ENCODE peak calls at places on chromosomes 5 and 9, in six cellular contexts. R is G401; M is activated T-helper 1 cell treated with anti-CD3 and anti-CD28 coated beads, Interleukin-2, amount 50 U/mL, for 16 hours; Q is CD8-positive, alpha-beta memory T cell; P is lung microvascular endothelial cell; L is kidney. Y is an unnamed sample.

GRCh38 chr5:55338810-55339243 is 31.0 kb downstream of the MTREX start:
- DNase-seq in R (peak), M (no peak), Q (no peak), P (peak), L (no peak), Y (no peak)

GRCh38 chr5:58325950-58326500 is 133.9 kb downstream of the PLK2 start:
- DNase-seq in R (no peak), M (no peak), Q (no peak), P (peak), L (no peak), Y (no peak)

GRCh38 chr5:53434566-53434965 is 45.9 kb upstream of the FST start:
- DNase-seq in R (no peak), M (no peak), Q (no peak), P (no peak), L (no peak), Y (no peak)

GRCh38 chr5:10756539-10756938 is 4.5 kb downstream of the DAP start:
- DNase-seq in R (no peak), M (no peak), Q (no peak), P (no peak), L (no peak), Y (no peak)

GRCh38 chr9:12719431-12719830 is 26.2 kb downstream of the TYRP1 start:
- DNase-seq in R (peak), M (no peak), Q (no peak), P (peak), L (no peak), Y (no peak)

GRCh38 chr5:96590796-96591195 is 71.4 kb upstream of the CAST start:
- DNase-seq in R (no peak), M (no peak), Q (no peak), P (no peak), L (no peak), Y (no peak)

GRCh38 chr9:77616191-77616590 is 31.9 kb downstream of the GNA14 start:
- DNase-seq in R (no peak), M (no peak), Q (no peak), P (peak), L (no peak), Y (peak)

GRCh38 chr9:121107881-121108280 is 33.1 kb downstream of the CNTRL start:
- DNase-seq in R (no peak), M (no peak), Q (no peak), P (no peak), L (no peak), Y (no peak)

GRCh38 chr9:108861464-108861863 is 602 bp upstream of the ACTL7A start:
- DNase-seq in R (no peak), M (no peak), Q (no peak), P (no peak), L (no peak), Y (no peak)

GRCh38 chr5:93899026-93899600 is 157.7 kb upstream of the POU5F2 start:
- DNase-seq in R (no peak), M (no peak), Q (no peak), P (no peak), L (no peak), Y (no peak)

GRCh38 chr5:57082441-57083067 is 91.3 kb upstream of the GPBP1 start:
- DNase-seq in R (no peak), M (no peak), Q (no peak), P (peak), L (no peak), Y (no peak)

GRCh38 chr5:177377851-177378776 is 6.1 kb upstream of the SLC34A1 start:
- DNase-seq in R (no peak), M (no peak), Q (no peak), P (no peak), L (no peak), Y (no peak)

GRCh38 chr9:136216541-136217240 is 11.8 kb upstream of the LHX3 start:
- DNase-seq in R (no peak), M (no peak), Q (no peak), P (no peak), L (no peak), Y (no peak)

GRCh38 chr9:21806644-21807043 is 4.2 kb downstream of the MTAP start:
- DNase-seq in R (no peak), M (no peak), Q (no peak), P (no peak), L (no peak), Y (no peak)

GRCh38 chr5:52840286-52841050 is 52.8 kb downstream of the ITGA1 start:
- DNase-seq in R (no peak), M (no peak), Q (no peak), P (peak), L (peak), Y (no peak)

GRCh38 chr5:149036168-149036567 is 26.7 kb downstream of the SH3TC2 start:
- DNase-seq in R (no peak), M (no peak), Q (no peak), P (no peak), L (no peak), Y (no peak)

GRCh38 chr9:6827370-6827949 is 69.7 kb downstream of the KDM4C start:
- DNase-seq in R (peak), M (no peak), Q (peak), P (peak), L (no peak), Y (peak)

GRCh38 chr5:96957125-96958041 is 21.5 kb downstream of the LNPEP start:
- DNase-seq in R (no peak), M (no peak), Q (no peak), P (no peak), L (no peak), Y (no peak)

GRCh38 chr5:158802941-158803341 is 296.8 kb downstream of the EBF1 start:
- DNase-seq in R (no peak), M (no peak), Q (no peak), P (no peak), L (no peak), Y (no peak)

GRCh38 chr9:32426278-32426939 is 42.0 kb downstream of the ACO1 start:
- DNase-seq in R (peak), M (no peak), Q (no peak), P (peak), L (no peak), Y (no peak)

GRCh38 chr9:127853312-127854168 is 918 bp downstream of the ENG start:
- DNase-seq in R (no peak), M (no peak), Q (peak), P (peak), L (peak), Y (no peak)

GRCh38 chr5:108515706-108516105 is 133.8 kb upstream of the FBXL17 start:
- DNase-seq in R (no peak), M (no peak), Q (no peak), P (no peak), L (no peak), Y (no peak)

GRCh38 chr9:100150209-100150608 is 51.2 kb downstream of the INVS start:
- DNase-seq in R (no peak), M (no peak), Q (no peak), P (peak), L (no peak), Y (no peak)

GRCh38 chr5:154972476-154973080 is 31.7 kb downstream of the MRPL22 start:
- DNase-seq in R (peak), M (no peak), Q (no peak), P (peak), L (no peak), Y (no peak)

GRCh38 chr9:80926611-80927010 is 762.7 kb downstream of the TLE1 start:
- DNase-seq in R (no peak), M (no peak), Q (no peak), P (no peak), L (no peak), Y (no peak)